ENCODE peak calls at places on chromosomes 1 and 21, in seven cellular contexts. O is ecto neural progenitor cell; T is GM19239; S is kidney tubule cell; Q is 8988T; I is stimulated activated CD8-positive, alpha-beta memory T cell treated with anti-CD3 and anti-CD28 coated beads, Interleukin-15, amount 100 ng/mL, for 4 hours; P is AG10803. R is an unnamed sample.

GRCh38 chr1:40064797-40065492 is 24.4 kb downstream of the CAP1 start:
- DNase-seq in O (no peak), Q (no peak), S (no peak), I (no peak), T (peak; percentile 20), P (no peak), R (no peak)

GRCh38 chr1:155241069-155241679 is 14.1 kb downstream of the ENTREP3 start:
- DNase-seq in P (peak; percentile 83), T (no peak), O (peak; percentile 75), I (peak; percentile 52), Q (no peak), S (peak; percentile 80), R (peak; percentile 95)

GRCh38 chr1:93625582-93626327 is 55.9 kb downstream of the BCAR3 start:
- DNase-seq in P (peak; percentile 91), T (no peak), I (no peak), O (no peak), S (peak; percentile 62), Q (no peak), R (no peak)

GRCh38 chr1:17046043-17046657 is 7.7 kb downstream of the SDHB start:
- DNase-seq in S (peak; percentile 66), Q (no peak), T (no peak), O (no peak), I (no peak), P (peak; percentile 75), R (peak; percentile 82)

GRCh38 chr1:32068891-32069590 is 3.7 kb upstream of the TMEM39B start:
- DNase-seq in T (no peak), Q (no peak), P (peak; percentile 79), S (peak; percentile 64), O (peak; percentile 54), I (no peak), R (no peak)

GRCh38 chr1:77271851-77272250 is 10.0 kb upstream of the AK5 start:
- DNase-seq in O (no peak), P (peak; percentile 56), I (no peak), Q (no peak), S (peak; percentile 73), T (no peak), R (no peak)

GRCh38 chr1:153032677-153033308 is 1.8 kb downstream of the SPRR1B start:
- DNase-seq in T (no peak), O (no peak), P (peak; percentile 63), I (no peak), Q (no peak), S (peak; percentile 81), R (peak; percentile 49)

GRCh38 chr1:229769809-229770208 is 143.8 kb downstream of the URB2 start:
- DNase-seq in P (no peak), O (no peak), S (no peak), T (no peak), Q (no peak), I (no peak), R (no peak)

GRCh38 chr1:227774051-227774720 is 39.0 kb downstream of the SNAP47 start:
- DNase-seq in O (no peak), S (no peak), I (no peak), P (no peak), Q (no peak), T (no peak), R (no peak)

GRCh38 chr1:222613627-222614026 is 4.3 kb upstream of the MIA3 start:
- DNase-seq in O (no peak), T (no peak), Q (no peak), I (no peak), S (no peak), P (no peak), R (no peak)

GRCh38 chr21:16084776-16085364 is 355.1 kb downstream of the USP25 start:
- DNase-seq in T (no peak), Q (no peak), P (peak; percentile 59), I (no peak), O (no peak), S (peak; percentile 51), R (no peak)

GRCh38 chr1:197907846-197908616 is 5.6 kb downstream of the C1orf53 start:
- DNase-seq in T (no peak), S (no peak), P (no peak), O (no peak), I (no peak), Q (no peak), R (no peak)

GRCh38 chr1:190452272-190452848 is 25.3 kb downstream of the BRINP3 start:
- DNase-seq in T (no peak), Q (no peak), O (no peak), S (no peak), P (no peak), I (no peak), R (no peak)

GRCh38 chr1:196295766-196296165 is 312.5 kb downstream of the KCNT2 start:
- DNase-seq in T (no peak), S (no peak), P (no peak), I (no peak), O (no peak), Q (no peak), R (no peak)

GRCh38 chr1:180243517-180244221 is 13.6 kb downstream of the LHX4 start:
- DNase-seq in P (no peak), S (no peak), I (no peak), O (no peak), T (no peak), Q (no peak), R (no peak)

GRCh38 chr1:6785721-6786505 is 659 bp downstream of the CAMTA1 start:
- DNase-seq in I (peak; percentile 1), Q (peak; percentile 53), P (peak; percentile 17), S (peak; percentile 51), T (peak; percentile 44), O (peak; percentile 65), R (peak; percentile 33)

GRCh38 chr1:108512239-108513071 is 47.4 kb upstream of the EEIG2 start:
- DNase-seq in T (no peak), I (no peak), S (peak; percentile 39), O (no peak), Q (no peak), P (peak; percentile 47), R (peak; percentile 55)

GRCh38 chr1:8439015-8439702 is 121.2 kb downstream of the SLC45A1 start:
- DNase-seq in P (peak; percentile 89), I (no peak), T (no peak), O (peak; percentile 75), Q (no peak), S (peak; percentile 76), R (peak; percentile 84)

GRCh38 chr1:5267603-5268235 is 613.3 kb downstream of the AJAP1 start:
- DNase-seq in Q (no peak), P (no peak), T (no peak), S (no peak), O (peak; percentile 64), I (no peak), R (peak; percentile 8)

GRCh38 chr1:168360151-168360550 is 79.5 kb downstream of the TBX19 start:
- DNase-seq in I (peak; percentile 14), S (peak; percentile 43), T (no peak), P (peak; percentile 25), Q (no peak), O (no peak), R (no peak)

R was measured in A673.